ENCODE peak calls at places on chromosome 21, in five cellular contexts. J, V, U, Z and P are unnamed samples.

GRCh38 chr21:46091631-46092025 is 6.3 kb upstream of the COL6A2 start:
- DNase-seq in J (no peak), V (no peak), U (no peak), Z (no peak), P (no peak)

GRCh38 chr21:46057710-46058241 is 40.1 kb upstream of the COL6A2 start:
- DNase-seq in J (peak; percentile 68), V (no peak), U (no peak), Z (no peak), P (no peak)

GRCh38 chr21:18178509-18178908 is 66.1 kb upstream of the CHODL start:
- DNase-seq in J (no peak), V (no peak), U (no peak), Z (no peak), P (no peak)

GRCh38 chr21:29287383-29287782 is 11.3 kb upstream of the BACH1 start:
- DNase-seq in J (no peak), V (no peak), U (no peak), Z (no peak), P (no peak)

GRCh38 chr21:27423906-27424595 is 457.2 kb upstream of the ADAMTS5 start:
- DNase-seq in J (no peak), V (no peak), U (no peak), Z (peak; percentile 16), P (no peak)

GRCh38 chr21:27694667-27695066 is 727.8 kb upstream of the ADAMTS5 start:
- DNase-seq in J (no peak), V (no peak), U (no peak), Z (no peak), P (no peak)

GRCh38 chr21:17819878-17820232 is 699 bp upstream of the C21orf91 start:
- DNase-seq in J (no peak), V (peak; percentile 87), U (no peak), Z (peak; percentile 53), P (peak; percentile 78)

GRCh38 chr21:45869121-45870007 is 112.2 kb upstream of the COL6A1 start:
- DNase-seq in J (peak; percentile 62), V (no peak), U (no peak), Z (no peak), P (no peak)

GRCh38 chr21:26888256-26888655 is 43.0 kb upstream of the ADAMTS1 start:
- DNase-seq in J (no peak), V (no peak), U (no peak), Z (no peak), P (no peak)

GRCh38 chr21:26845066-26845749 is at the start of gene ADAMTS1:
- DNase-seq in J (peak; percentile 98), V (no peak), U (peak; percentile 89), Z (peak; percentile 89), P (no peak)

GRCh38 chr21:32916522-32917099 is 109.1 kb upstream of the OLIG2 start:
- DNase-seq in J (no peak), V (peak; percentile 31), U (no peak), Z (no peak), P (no peak)
- TF ChIP-seq CTCF in J (no peak), V (peak; percentile 69), U (no peak), Z (peak; percentile 33), P (no peak)

DNA sequence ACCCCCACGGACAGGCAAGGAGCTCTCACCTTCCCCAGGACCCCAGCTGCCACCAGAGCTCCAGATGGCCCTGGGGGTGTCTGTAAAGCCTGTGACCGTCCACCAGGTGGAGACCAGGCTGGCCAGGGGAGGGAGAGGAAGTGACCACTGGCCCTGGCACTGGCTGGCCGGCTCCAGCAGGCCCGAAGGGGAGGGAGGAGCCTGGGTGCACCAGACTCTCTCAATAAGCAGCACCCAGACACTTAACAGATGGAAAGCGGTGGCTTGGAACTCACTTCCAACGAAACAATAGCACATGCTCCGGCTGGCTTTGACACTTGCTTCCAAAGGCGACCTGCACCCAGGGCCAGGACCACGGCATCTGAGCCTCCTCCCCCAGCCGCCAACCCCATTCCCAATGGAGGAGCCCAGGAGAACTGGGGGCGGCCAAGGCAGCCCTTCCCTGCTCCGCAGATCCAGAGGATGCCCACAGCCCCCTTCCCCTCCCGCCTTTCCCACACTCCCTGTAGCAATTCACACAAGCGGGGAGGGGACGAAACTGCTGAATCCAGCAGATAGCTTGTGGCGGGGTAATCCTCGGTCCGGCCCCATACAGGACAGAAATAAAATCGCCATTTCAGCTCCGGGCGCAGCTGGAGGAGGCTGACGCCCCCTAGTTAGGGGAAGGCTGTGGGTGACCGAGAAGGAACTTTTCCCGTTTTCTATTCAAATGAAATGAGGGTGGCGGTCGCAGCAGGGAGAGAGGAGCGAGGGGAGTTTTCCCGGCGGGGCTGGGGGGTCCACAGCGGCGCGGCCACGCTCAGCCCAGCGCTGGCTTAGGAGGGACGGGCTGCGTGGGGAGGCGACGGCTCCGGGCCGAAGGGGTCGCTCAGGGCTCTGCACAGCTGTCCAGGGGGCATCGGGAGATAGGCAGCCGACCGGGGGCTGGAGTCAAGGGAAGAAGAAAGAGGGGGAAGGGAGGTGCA is 612 bp upstream of the PDE9A start:
- DNase-seq in J (peak; percentile 95), V (no peak), U (peak; percentile 66), Z (no peak), P (no peak)
- TF ChIP-seq CTCF in J (peak; percentile 71), V (no peak), U (peak; percentile 38), Z (no peak), P (no peak)

GRCh38 chr21:36063375-36064084 is 3.2 kb upstream of the SETD4 start:
- DNase-seq in J (no peak), V (no peak), U (no peak), Z (no peak), P (no peak)

GRCh38 chr21:36059823-36060158 is 535 bp downstream of the SETD4 start:
- DNase-seq in J (no peak), V (no peak), U (peak; percentile 36), Z (no peak), P (no peak)

GRCh38 chr21:36061445-36061844 is 1.1 kb upstream of the SETD4 start:
- DNase-seq in J (no peak), V (no peak), U (no peak), Z (no peak), P (no peak)

GRCh38 chr21:36064085-36064460 is 3.7 kb upstream of the SETD4 start:
- DNase-seq in J (no peak), V (no peak), U (no peak), Z (no peak), P (no peak)

GRCh38 chr21:36060159-36060921 is at the start of gene SETD4:
- DNase-seq in J (peak; percentile 97), V (peak; percentile 92), U (peak; percentile 88), Z (peak; percentile 80), P (peak; percentile 97)
- TF ChIP-seq CTCF in J (no peak), V (no peak), U (no peak), Z (no peak), P (no peak)

GRCh38 chr21:44846485-44847260 is 26.8 kb downstream of the PTTG1IP start:
- DNase-seq in J (peak; percentile 89), V (no peak), U (no peak), Z (no peak), P (peak; percentile 45)

GRCh38 chr21:44844256-44844655 is 26.4 kb upstream of the SUMO3 start:
- DNase-seq in J (peak; percentile 73), V (no peak), U (no peak), Z (no peak), P (no peak)

GRCh38 chr21:44847261-44848056 is 26.0 kb downstream of the PTTG1IP start:
- DNase-seq in J (peak; percentile 62), V (no peak), U (no peak), Z (no peak), P (no peak)

GRCh38 chr21:44846201-44846484 is 27.3 kb downstream of the PTTG1IP start:
- DNase-seq in J (no peak), V (no peak), U (no peak), Z (no peak), P (no peak)

DNA sequence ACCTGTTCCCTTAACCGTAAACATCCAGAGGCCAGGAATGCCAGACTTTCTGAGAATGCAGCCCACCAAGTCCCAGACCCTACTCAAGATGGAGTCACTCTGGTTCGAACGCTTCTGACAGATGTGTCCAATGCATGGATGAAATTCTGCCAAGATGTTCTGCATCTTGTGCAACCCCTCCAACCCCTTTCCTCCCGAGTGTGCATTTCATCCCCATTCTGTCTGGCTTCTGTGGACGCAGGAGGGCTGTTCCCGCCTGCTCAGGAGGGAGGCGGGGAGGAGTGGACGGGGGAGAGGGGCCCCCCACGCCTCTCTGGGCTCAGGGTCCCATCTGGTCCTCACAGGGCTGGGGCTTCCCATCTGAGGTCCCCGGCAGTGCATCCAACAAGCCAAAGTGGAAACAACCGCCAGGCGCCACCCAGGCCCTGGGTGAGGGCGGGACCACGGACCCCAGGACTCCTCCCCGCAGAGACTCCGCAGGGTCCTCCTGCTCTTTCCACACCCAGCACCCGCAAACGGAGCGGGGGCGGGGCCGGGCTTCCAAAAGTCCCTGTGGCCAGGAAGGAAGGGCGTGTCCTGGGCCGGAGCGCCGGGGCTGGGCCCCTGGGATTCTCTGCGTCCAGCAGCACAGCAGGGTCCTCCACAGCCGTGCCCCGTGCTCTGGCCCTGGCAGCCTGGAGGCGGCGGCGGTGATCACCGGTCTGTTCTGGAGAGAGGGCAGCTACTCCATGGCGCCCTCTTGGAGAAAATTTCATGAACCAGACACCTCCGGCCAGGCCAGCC is 27.7 kb upstream of the SUMO3 start:
- DNase-seq in J (peak; percentile 91), V (peak; percentile 21), U (peak; percentile 48), Z (no peak), P (peak; percentile 80)
- TF ChIP-seq CTCF in J (peak; percentile 23), V (peak; percentile 48), U (no peak), Z (peak; percentile 44), P (peak; percentile 48)

GRCh38 chr21:35350965-35351364 is 301.9 kb upstream of the RUNX1 start:
- DNase-seq in J (no peak), V (no peak), U (no peak), Z (no peak), P (no peak)

GRCh38 chr21:35352787-35353186 is 303.7 kb upstream of the RUNX1 start:
- DNase-seq in J (no peak), V (no peak), U (no peak), Z (no peak), P (no peak)

GRCh38 chr21:35351434-35351833 is 302.3 kb upstream of the RUNX1 start:
- DNase-seq in J (no peak), V (no peak), U (no peak), Z (no peak), P (no peak)

GRCh38 chr21:35352066-35352770 is 303.1 kb upstream of the RUNX1 start:
- DNase-seq in J (no peak), V (no peak), U (no peak), Z (no peak), P (no peak)

GRCh38 chr21:35354078-35354477 is 305.0 kb upstream of the RUNX1 start:
- DNase-seq in J (no peak), V (no peak), U (no peak), Z (no peak), P (no peak)
- TF ChIP-seq CTCF in J (no peak), V (no peak), U (no peak), Z (no peak), P (no peak)

DNA sequence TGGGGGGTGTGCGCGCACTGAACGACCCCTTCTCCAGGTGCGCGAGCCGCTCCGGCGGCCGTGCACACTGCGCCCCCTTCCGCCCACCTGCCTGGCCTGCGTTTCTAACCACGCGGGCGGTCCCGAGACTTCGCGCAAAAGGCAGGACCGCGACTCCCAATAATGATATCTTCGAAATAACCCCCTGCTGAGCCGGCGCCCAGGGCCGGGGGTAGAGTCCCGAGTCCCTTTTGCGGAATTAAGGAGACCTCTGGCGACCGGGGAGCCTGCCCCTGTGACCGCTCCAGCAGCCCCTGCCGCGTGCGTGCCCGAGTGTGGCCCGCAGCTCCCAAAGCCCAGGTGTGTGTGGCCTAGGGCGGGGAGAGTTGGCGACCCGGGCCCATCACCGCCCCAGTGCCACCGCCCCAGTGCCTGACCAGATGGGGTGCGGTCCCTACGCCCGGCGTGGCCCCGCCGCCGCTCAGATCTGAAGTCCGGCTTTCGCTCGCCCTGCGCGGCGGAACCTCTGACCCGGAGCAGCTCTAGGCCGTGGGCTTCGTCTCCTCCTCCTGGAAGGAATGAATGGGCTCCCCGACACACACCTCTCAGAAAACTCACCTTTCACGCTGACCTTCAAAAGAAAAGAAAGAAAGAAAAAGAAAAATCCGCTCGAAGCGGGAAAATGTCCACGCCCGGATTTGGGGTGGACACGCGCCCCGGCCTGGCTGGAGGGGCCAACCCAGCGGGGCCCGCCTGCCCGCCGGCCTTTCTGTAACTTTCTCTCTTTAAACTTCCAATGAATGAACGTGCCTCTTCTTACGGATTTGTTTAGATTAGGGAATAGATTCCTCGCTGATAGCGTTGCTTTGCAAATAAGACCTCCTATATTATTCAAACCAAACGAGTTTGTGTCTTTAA is 5.5 kb upstream of the SIM2 start:
- DNase-seq in J (peak; percentile 76), V (no peak), U (no peak), Z (no peak), P (peak; percentile 28)
- TF ChIP-seq CTCF in J (peak; percentile 15), V (no peak), U (no peak), Z (peak; percentile 18), P (no peak)